ENCODE peak calls at places on chromosome 12, in nine cellular contexts. N is Peyer's patch; X is CD8-positive, alpha-beta T cell; O is small intestine; W is gastrocnemius medialis; T is iPS DF 6.9; G is astrocyte; L is cardiac muscle cell; M is fibroblast of lung. D is an unnamed sample.

GRCh38 chr12:23209793-23210192 is 584.8 kb downstream of the ETNK1 start:
- DNase-seq in N (no peak), X (no peak), O (no peak), W (no peak), T (no peak), G (no peak), L (no peak), M (no peak), D (no peak)

GRCh38 chr12:63307849-63308248 is 156.8 kb upstream of the AVPR1A start:
- DNase-seq in N (no peak), X (no peak), O (no peak), W (no peak), T (no peak), G (no peak), L (no peak), M (no peak), D (no peak)

GRCh38 chr12:19946549-19946948 is 421.8 kb upstream of the PDE3A start:
- DNase-seq in N (no peak), X (no peak), O (no peak), W (no peak), T (no peak), G (peak), L (no peak), M (peak), D (no peak)

GRCh38 chr12:293199-293598 is 30.6 kb upstream of the SLC6A13 start:
- DNase-seq in N (no peak), X (no peak), O (no peak), W (no peak), T (no peak), G (no peak), L (no peak), M (no peak), D (no peak)

GRCh38 chr12:78719721-78720120 is 144.9 kb upstream of the SYT1 start:
- DNase-seq in N (no peak), X (no peak), O (no peak), W (no peak), T (no peak), G (peak), L (no peak), M (peak), D (no peak)

GRCh38 chr12:7374423-7375144 is 69.4 kb downstream of the CD163L1 start:
- DNase-seq in N (no peak), X (no peak), O (peak), W (no peak), T (peak), G (no peak), L (peak), M (no peak), D (peak)

GRCh38 chr12:3536096-3536875 is 45.3 kb downstream of the PRMT8 start:
- DNase-seq in N (no peak), X (no peak), O (no peak), W (no peak), T (no peak), G (no peak), L (no peak), M (no peak), D (no peak)

GRCh38 chr12:56954057-56954577 is 3.3 kb downstream of the RDH16 start:
- DNase-seq in N (no peak), X (no peak), O (no peak), W (no peak), T (no peak), G (no peak), L (no peak), M (no peak), D (no peak)

GRCh38 chr12:120180975-120181374 is 13.5 kb downstream of the GCN1 start:
- DNase-seq in N (no peak), X (no peak), O (no peak), W (no peak), T (no peak), G (no peak), L (no peak), M (no peak), D (no peak)

GRCh38 chr12:94595152-94595551 is 55.2 kb downstream of the TMCC3 start:
- DNase-seq in N (no peak), X (no peak), O (no peak), W (no peak), T (no peak), G (peak), L (no peak), M (peak), D (no peak)

GRCh38 chr12:119012179-119012578 is 30.8 kb downstream of the SRRM4 start:
- DNase-seq in N (no peak), X (no peak), O (no peak), W (no peak), T (no peak), G (no peak), L (no peak), M (no peak), D (no peak)

GRCh38 chr12:29427964-29428363 is 47.0 kb upstream of the ERGIC2 start:
- DNase-seq in N (no peak), X (no peak), O (peak), W (no peak), T (no peak), G (no peak), L (no peak), M (no peak), D (no peak)

GRCh38 chr12:75444444-75445136 is 36.0 kb upstream of the GLIPR1 start:
- DNase-seq in N (no peak), X (no peak), O (no peak), W (no peak), T (no peak), G (peak), L (peak), M (peak), D (no peak)

GRCh38 chr12:4214912-4215861 is 58.4 kb upstream of the CCND2 start:
- DNase-seq in N (no peak), X (no peak), O (peak), W (peak), T (no peak), G (no peak), L (no peak), M (no peak), D (peak)

GRCh38 chr12:6345319-6346071 is 3.6 kb upstream of the TNFRSF1A start:
- DNase-seq in N (peak), X (no peak), O (peak), W (no peak), T (no peak), G (peak), L (no peak), M (peak), D (no peak)

GRCh38 chr12:90854136-90854689 is 100.8 kb downstream of the CCER1 start:
- DNase-seq in N (no peak), X (no peak), O (peak), W (no peak), T (peak), G (peak), L (peak), M (peak), D (no peak)

GRCh38 chr12:56775638-56776037 is 12.5 kb downstream of the HSD17B6 start:
- DNase-seq in N (no peak), X (no peak), O (no peak), W (no peak), T (no peak), G (no peak), L (no peak), M (no peak), D (no peak)

GRCh38 chr12:40692617-40693502 is 621 bp downstream of the CNTN1 start:
- DNase-seq in N (no peak), X (no peak), O (no peak), W (peak), T (no peak), G (no peak), L (peak), M (no peak), D (no peak)

GRCh38 chr12:49055978-49056754 is 4.4 kb downstream of the KMT2D start:
- DNase-seq in N (no peak), X (no peak), O (peak), W (peak), T (peak), G (peak), L (peak), M (peak), D (peak)

GRCh38 chr12:88575361-88575959 is 4.8 kb downstream of the KITLG start:
- DNase-seq in N (no peak), X (no peak), O (no peak), W (no peak), T (no peak), G (no peak), L (no peak), M (no peak), D (no peak)

DNA sequence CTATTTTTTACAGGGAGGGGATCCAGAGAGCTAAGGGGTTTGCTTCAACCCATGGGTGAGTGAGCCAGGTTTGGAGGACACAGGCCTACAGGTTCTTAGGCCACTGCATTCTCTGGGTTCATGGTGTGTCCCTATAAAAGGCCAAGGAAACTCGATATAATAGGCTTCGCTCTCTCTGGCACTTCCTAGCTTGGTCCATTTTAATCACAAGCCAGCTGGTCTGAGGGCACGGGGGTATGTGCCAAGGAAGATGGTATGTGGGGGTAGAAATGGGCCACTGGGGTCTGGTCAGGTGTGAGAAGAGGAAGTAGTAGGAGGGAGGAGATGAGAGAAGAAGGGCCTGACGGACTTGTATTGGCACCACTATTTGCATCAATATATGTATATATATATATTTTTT is 4.9 kb downstream of the ETV6 start:
- DNase-seq in N (no peak), X (no peak), O (no peak), W (no peak), T (no peak), G (no peak), L (no peak), M (no peak), D (no peak)
- H3K27ac ChIP-seq in N (peak), X (no peak), O (no peak), W (no peak), T (no peak), G (no peak), L (no peak), M (no peak), D (no peak)

DNA sequence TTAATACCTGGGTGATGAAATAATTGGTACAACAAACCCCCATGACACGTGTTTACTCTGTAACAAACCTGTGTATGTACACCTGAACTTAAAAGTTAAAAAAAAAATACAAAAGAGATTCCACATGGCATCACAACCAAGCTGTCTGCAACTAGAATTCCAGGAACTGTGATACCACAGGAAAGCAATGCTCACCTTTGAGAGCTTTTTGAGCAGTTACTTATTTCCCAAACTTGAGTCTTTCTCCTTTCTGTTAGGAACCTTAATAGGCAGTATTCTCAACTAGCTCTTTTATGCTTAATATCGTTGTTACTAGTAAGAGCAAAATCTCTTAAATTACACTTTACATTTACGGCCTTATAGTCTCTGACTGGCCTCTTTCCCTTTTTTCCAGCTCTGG is 15.2 kb downstream of the PTHLH start:
- DNase-seq in N (no peak), X (no peak), O (no peak), W (no peak), T (no peak), G (no peak), L (no peak), M (no peak), D (no peak)
- H3K27ac ChIP-seq in N (no peak), X (no peak), O (no peak), W (no peak), T (no peak), G (no peak), L (no peak), M (no peak), D (no peak)

GRCh38 chr12:131025234-131025633 is 71.5 kb downstream of the ADGRD1 start:
- DNase-seq in N (no peak), X (no peak), O (no peak), W (no peak), T (no peak), G (no peak), L (no peak), M (no peak), D (no peak)
- H3K27ac ChIP-seq in N (no peak), X (no peak), O (no peak), W (no peak), T (no peak), G (no peak), L (no peak), M (no peak), D (no peak)

DNA sequence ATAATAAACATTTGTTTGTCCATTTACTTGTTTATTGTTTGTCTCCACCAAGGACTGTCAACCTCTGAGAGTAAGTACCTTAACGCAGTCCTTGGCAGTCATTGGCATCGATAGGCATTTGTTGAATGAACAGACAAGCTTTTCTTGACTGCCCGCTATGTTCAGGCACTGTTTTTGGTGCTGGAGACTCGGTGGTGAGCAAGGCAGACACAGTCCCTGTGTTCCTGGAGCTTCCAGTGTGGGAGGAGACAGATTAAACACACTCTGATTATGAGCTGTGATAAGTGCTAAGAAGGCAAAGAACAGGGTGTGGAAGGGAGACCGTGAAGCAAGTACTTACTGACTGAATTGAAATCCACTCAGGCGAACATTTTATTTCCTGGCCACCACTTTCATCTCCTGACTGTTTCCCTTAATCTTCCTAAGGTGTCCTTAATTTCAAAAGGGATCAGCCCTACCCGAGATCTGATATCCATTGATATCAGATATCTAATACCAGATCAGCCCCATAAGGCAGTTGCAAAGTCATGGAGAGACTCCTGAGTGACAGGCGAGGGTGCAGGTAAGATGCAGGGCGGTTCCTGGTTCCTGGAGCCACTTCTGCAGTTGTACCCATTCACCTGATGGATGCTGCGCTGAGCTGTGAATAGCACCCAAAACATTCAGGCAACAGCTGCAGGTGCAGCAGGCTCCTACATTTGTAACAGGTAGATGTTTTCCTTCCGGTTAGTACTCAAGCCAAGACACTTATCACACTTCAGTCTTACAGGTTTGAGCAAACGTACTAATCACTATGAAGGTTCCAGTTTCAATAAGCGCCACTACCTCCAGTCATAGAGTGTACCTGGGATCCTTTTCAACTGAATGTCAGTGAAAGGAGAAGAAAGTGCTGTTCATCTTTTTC is 1.5 kb downstream of the ATP6V0A2 start:
- DNase-seq in N (peak), X (no peak), O (peak), W (no peak), T (no peak), G (peak), L (no peak), M (peak), D (no peak)
- H3K27ac ChIP-seq in N (peak), X (no peak), O (peak), W (no peak), T (no peak), G (no peak), L (peak), M (no peak), D (no peak)

DNA sequence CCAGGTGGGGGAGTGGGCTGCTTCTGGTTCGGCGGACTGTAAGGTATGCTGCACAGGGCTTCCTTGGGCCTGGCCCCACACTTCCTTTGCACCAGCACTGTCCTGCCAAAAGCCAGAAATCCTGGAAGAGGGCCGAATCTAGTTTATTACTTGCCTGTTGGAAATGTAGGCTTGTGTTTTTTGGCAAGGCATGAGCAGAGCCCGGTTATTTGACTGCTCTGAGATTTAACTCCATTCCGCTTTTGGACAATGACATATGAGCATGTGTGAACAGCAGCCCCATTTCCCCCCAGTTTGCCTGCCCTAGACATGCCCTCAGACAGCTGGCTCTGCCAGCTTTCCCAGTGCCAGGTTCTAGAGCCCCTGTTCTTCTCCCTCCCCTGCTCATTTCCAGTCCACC is 86.6 kb downstream of the BORCS5 start:
- DNase-seq in N (no peak), X (no peak), O (no peak), W (no peak), T (no peak), G (peak), L (no peak), M (peak), D (no peak)
- H3K27ac ChIP-seq in N (peak), X (peak), O (peak), W (peak), T (no peak), G (no peak), L (no peak), M (no peak), D (peak)

GRCh38 chr12:106586535-106586802 is 3.7 kb downstream of the RFX4 start:
- DNase-seq in N (no peak), X (no peak), O (no peak), W (no peak), T (no peak), G (no peak), L (no peak), M (no peak), D (no peak)
- H3K27ac ChIP-seq in N (no peak), X (no peak), O (no peak), W (no peak), T (no peak), G (no peak), L (no peak), M (no peak), D (no peak)

D was measured in substantia nigra.